ENCODE peak calls at places on chromosome 20, in four cellular contexts. One of them, this sample, is unnamed.

GRCh38 chr20:10990625-10991382 is 317.0 kb upstream of the JAG1 start:
- DNase-seq in K562: no peak
- DNase-seq in GM12891: no peak
- DNase-seq in GM12878: no peak
- DNase-seq in this sample: no peak

GRCh38 chr20:50575869-50576720 is 65.9 kb downstream of the PTPN1 start:
- DNase-seq in K562: peak
- DNase-seq in GM12891: no peak
- DNase-seq in GM12878: no peak
- DNase-seq in this sample: peak

GRCh38 chr20:14979472-14979986 is 642.1 kb upstream of the FLRT3 start:
- DNase-seq in K562: no peak
- DNase-seq in GM12891: no peak
- DNase-seq in GM12878: no peak
- DNase-seq in this sample: no peak

GRCh38 chr20:47672886-47673670 is 112.2 kb downstream of the SULF2 start:
- DNase-seq in K562: no peak
- DNase-seq in GM12891: no peak
- DNase-seq in GM12878: no peak
- DNase-seq in this sample: no peak

GRCh38 chr20:48234951-48235350 is 449.7 kb upstream of the SULF2 start:
- DNase-seq in K562: no peak
- DNase-seq in GM12891: no peak
- DNase-seq in GM12878: no peak
- DNase-seq in this sample: no peak

GRCh38 chr20:16215056-16215455 is 358.2 kb downstream of the KIF16B start:
- DNase-seq in K562: no peak
- DNase-seq in GM12891: no peak
- DNase-seq in GM12878: no peak
- DNase-seq in this sample: no peak

GRCh38 chr20:48070961-48071645 is 285.8 kb upstream of the SULF2 start:
- DNase-seq in K562: no peak
- DNase-seq in GM12891: no peak
- DNase-seq in GM12878: no peak
- DNase-seq in this sample: no peak

GRCh38 chr20:57223648-57224489 is 42.6 kb downstream of the BMP7 start:
- DNase-seq in K562: no peak
- DNase-seq in GM12891: no peak
- DNase-seq in GM12878: no peak
- DNase-seq in this sample: no peak

GRCh38 chr20:24773751-24774201 is 175.3 kb upstream of the CST7 start:
- DNase-seq in K562: no peak
- DNase-seq in GM12891: no peak
- DNase-seq in GM12878: peak
- DNase-seq in this sample: no peak

GRCh38 chr20:61735503-61735785 is 330.2 kb downstream of the TAF4 start:
- DNase-seq in K562: no peak
- DNase-seq in GM12891: no peak
- DNase-seq in GM12878: no peak
- DNase-seq in this sample: no peak

GRCh38 chr20:48047453-48047852 is 262.2 kb upstream of the SULF2 start:
- DNase-seq in K562: no peak
- DNase-seq in GM12891: no peak
- DNase-seq in GM12878: no peak
- DNase-seq in this sample: no peak

GRCh38 chr20:12095224-12095623 is 177.5 kb downstream of the BTBD3 start:
- DNase-seq in K562: no peak
- DNase-seq in GM12891: no peak
- DNase-seq in GM12878: no peak
- DNase-seq in this sample: no peak

GRCh38 chr20:31698803-31699718 is 23.6 kb downstream of the BCL2L1 start:
- DNase-seq in K562: peak
- DNase-seq in GM12891: no peak
- DNase-seq in GM12878: no peak
- DNase-seq in this sample: no peak

GRCh38 chr20:56249244-56249955 is 868 bp downstream of the MC3R start:
- DNase-seq in K562: peak
- DNase-seq in GM12891: no peak
- DNase-seq in GM12878: no peak
- DNase-seq in this sample: peak

GRCh38 chr20:45963059-45964011 is 8.7 kb downstream of the ZNF335 start:
- DNase-seq in K562: peak
- DNase-seq in GM12891: no peak
- DNase-seq in GM12878: no peak
- DNase-seq in this sample: no peak

GRCh38 chr20:33731693-33732165 is at the start of gene ZNF341:
- DNase-seq in K562: peak
- DNase-seq in GM12891: peak
- DNase-seq in GM12878: peak
- DNase-seq in this sample: peak

GRCh38 chr20:11845311-11845710 is 72.4 kb upstream of the BTBD3 start:
- DNase-seq in K562: no peak
- DNase-seq in GM12891: no peak
- DNase-seq in GM12878: no peak
- DNase-seq in this sample: no peak

GRCh38 chr20:60054716-60055371 is 96.6 kb downstream of the CDH26 start:
- DNase-seq in K562: no peak
- DNase-seq in GM12891: no peak
- DNase-seq in GM12878: no peak
- DNase-seq in this sample: peak

GRCh38 chr20:64188682-64189529 is 24.7 kb downstream of the MYT1 start:
- DNase-seq in K562: no peak
- DNase-seq in GM12891: no peak
- DNase-seq in GM12878: no peak
- DNase-seq in this sample: no peak

GRCh38 chr20:13995086-13995665 is at the start of gene MACROD2:
- DNase-seq in K562: no peak
- DNase-seq in GM12891: no peak
- DNase-seq in GM12878: no peak
- DNase-seq in this sample: peak

GRCh38 chr20:32484221-32485125 is 100.7 kb downstream of the NOL4L start:
- DNase-seq in K562: no peak
- DNase-seq in GM12891: peak
- DNase-seq in GM12878: no peak
- DNase-seq in this sample: peak

GRCh38 chr20:17873410-17874270 is 95.0 kb downstream of the SNX5 start:
- DNase-seq in K562: no peak
- DNase-seq in GM12891: no peak
- DNase-seq in GM12878: no peak
- DNase-seq in this sample: no peak

GRCh38 chr20:47360489-47361267 is 4.2 kb upstream of the ZMYND8 start:
- DNase-seq in K562: peak
- DNase-seq in GM12891: peak
- DNase-seq in GM12878: no peak
- DNase-seq in this sample: no peak

GRCh38 chr20:50285376-50286173 is 94.9 kb downstream of the CEBPB start:
- DNase-seq in K562: no peak
- DNase-seq in GM12891: no peak
- DNase-seq in GM12878: peak
- DNase-seq in this sample: no peak

GRCh38 chr20:31485450-31486339 is 10.6 kb downstream of the REM1 start:
- DNase-seq in K562: peak
- DNase-seq in GM12891: no peak
- DNase-seq in GM12878: no peak
- DNase-seq in this sample: peak

GRCh38 chr20:12902992-12903391 is 105.8 kb upstream of the SPTLC3 start:
- DNase-seq in K562: no peak
- DNase-seq in GM12891: no peak
- DNase-seq in GM12878: no peak
- DNase-seq in this sample: no peak

GRCh38 chr20:49658508-49658907 is 55.2 kb downstream of the B4GALT5 start:
- DNase-seq in K562: no peak
- DNase-seq in GM12891: no peak
- DNase-seq in GM12878: no peak
- DNase-seq in this sample: no peak

GRCh38 chr20:60055740-60056139 is 97.5 kb downstream of the CDH26 start:
- DNase-seq in K562: no peak
- DNase-seq in GM12891: no peak
- DNase-seq in GM12878: peak
- DNase-seq in this sample: peak

GRCh38 chr20:53829086-53829703 is 235.6 kb upstream of the ZNF217 start:
- DNase-seq in K562: peak
- DNase-seq in GM12891: no peak
- DNase-seq in GM12878: no peak
- DNase-seq in this sample: no peak

GRCh38 chr20:41258489-41258888 is 59.0 kb downstream of the ZHX3 start:
- DNase-seq in K562: no peak
- DNase-seq in GM12891: no peak
- DNase-seq in GM12878: no peak
- DNase-seq in this sample: no peak

GRCh38 chr20:63206878-63207277 is 9.1 kb downstream of the YTHDF1 start:
- DNase-seq in K562: no peak
- DNase-seq in GM12891: no peak
- DNase-seq in GM12878: no peak
- DNase-seq in this sample: no peak

GRCh38 chr20:11395581-11395980 is 522.1 kb upstream of the BTBD3 start:
- DNase-seq in K562: no peak
- DNase-seq in GM12891: no peak
- DNase-seq in GM12878: no peak
- DNase-seq in this sample: no peak

GRCh38 chr20:57089701-57090144 is 176.7 kb downstream of the BMP7 start:
- DNase-seq in K562: peak
- DNase-seq in GM12891: peak
- DNase-seq in GM12878: no peak
- DNase-seq in this sample: peak

GRCh38 chr20:33825340-33826269 is 14.5 kb downstream of the CHMP4B start:
- DNase-seq in K562: no peak
- DNase-seq in GM12891: no peak
- DNase-seq in GM12878: no peak
- DNase-seq in this sample: no peak

GRCh38 chr20:59985864-59986263 is 27.6 kb downstream of the CDH26 start:
- DNase-seq in K562: peak
- DNase-seq in GM12891: no peak
- DNase-seq in GM12878: no peak
- DNase-seq in this sample: peak

GRCh38 chr20:9015984-9016324 is 52.9 kb upstream of the PLCB4 start:
- DNase-seq in K562: no peak
- DNase-seq in GM12891: no peak
- DNase-seq in GM12878: no peak
- DNase-seq in this sample: no peak

GRCh38 chr20:39424923-39425678 is 463.0 kb downstream of the DHX35 start:
- DNase-seq in K562: no peak
- DNase-seq in GM12891: no peak
- DNase-seq in GM12878: no peak
- DNase-seq in this sample: no peak

GRCh38 chr20:39433461-39433860 is 471.3 kb downstream of the DHX35 start:
- DNase-seq in K562: no peak
- DNase-seq in GM12891: no peak
- DNase-seq in GM12878: no peak
- DNase-seq in this sample: no peak

GRCh38 chr20:39429716-39430115 is 467.6 kb downstream of the DHX35 start:
- DNase-seq in K562: no peak
- DNase-seq in GM12891: no peak
- DNase-seq in GM12878: no peak
- DNase-seq in this sample: no peak
- TF ChIP-seq SPI1 in K562: no peak
- TF ChIP-seq SPI1 in GM12891: no peak
- TF ChIP-seq SPI1 in GM12878: no peak
- TF ChIP-seq SPI1 in this sample: no peak

GRCh38 chr20:7085448-7085847 is 318.0 kb downstream of the BMP2 start:
- DNase-seq in K562: no peak
- DNase-seq in GM12891: no peak
- DNase-seq in GM12878: no peak
- DNase-seq in this sample: no peak
- TF ChIP-seq SPI1 in K562: no peak
- TF ChIP-seq SPI1 in GM12891: no peak
- TF ChIP-seq SPI1 in GM12878: no peak
- TF ChIP-seq SPI1 in this sample: no peak

GRCh38 chr20:37559312-37560027 is 31.8 kb upstream of the BLCAP start:
- DNase-seq in K562: peak
- DNase-seq in GM12891: no peak
- DNase-seq in GM12878: no peak
- DNase-seq in this sample: no peak
- TF ChIP-seq SPI1 in K562: no peak
- TF ChIP-seq SPI1 in GM12891: no peak
- TF ChIP-seq SPI1 in GM12878: no peak
- TF ChIP-seq SPI1 in this sample: no peak

DNA sequence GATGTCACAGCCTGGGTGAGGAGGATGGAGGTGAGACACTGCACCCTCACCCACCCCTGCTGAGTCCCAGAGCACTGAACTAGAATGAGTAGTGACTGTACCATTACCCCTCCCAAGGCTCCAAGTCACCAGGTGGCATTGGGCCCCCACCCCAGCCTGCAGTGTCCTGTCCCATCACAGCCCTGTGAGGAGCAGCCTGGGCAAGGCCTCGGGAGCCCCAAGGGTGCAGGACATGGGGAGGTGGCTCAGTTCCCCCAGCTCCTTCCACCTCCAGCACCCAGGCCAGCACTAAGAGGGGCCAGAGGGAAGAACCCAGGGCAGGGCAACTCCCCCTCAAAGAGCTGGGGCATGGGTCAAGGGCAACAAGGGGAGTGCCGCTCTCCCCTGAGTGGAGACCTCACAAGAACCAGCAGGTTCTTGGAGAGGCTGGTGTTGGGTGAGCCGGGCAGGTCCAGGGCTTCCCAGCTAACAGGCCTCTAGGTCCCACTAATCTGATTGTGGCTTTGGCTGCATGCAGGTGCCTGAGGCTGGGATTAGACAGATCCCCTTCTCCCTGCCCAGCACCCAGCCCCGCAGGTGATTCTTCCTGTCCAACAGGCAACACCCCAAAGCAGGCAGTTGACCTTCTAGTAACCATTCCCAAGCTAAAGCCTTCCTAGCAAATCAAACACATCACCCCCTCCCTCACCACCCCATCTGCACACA is 2.6 kb downstream of the CST4 start:
- DNase-seq in K562: no peak
- DNase-seq in GM12891: no peak
- DNase-seq in GM12878: no peak
- DNase-seq in this sample: no peak
- TF ChIP-seq SPI1 in K562: no peak
- TF ChIP-seq SPI1 in GM12891: no peak
- TF ChIP-seq SPI1 in GM12878: no peak
- TF ChIP-seq SPI1 in this sample: no peak